ENCODE peak calls at places on chromosomes 7 and 10, in eight cellular contexts. U is AG04449; R is brain microvascular endothelial cell; M is spleen; L is effector memory CD4-positive, alpha-beta T cell; X is esophagus squamous epithelium; D is kidney epithelial cell; Z is central memory CD4-positive, alpha-beta T cell. S is an unnamed sample.

GRCh38 chr10:124236818-124237217 is 143.4 kb upstream of the CHST15 start:
- DNase-seq in D (no peak), Z (no peak), U (no peak), L (no peak), R (no peak), M (no peak), X (no peak), S (no peak)

GRCh38 chr7:116809636-116810266 is 52.6 kb upstream of the CAPZA2 start:
- DNase-seq in Z (peak), R (peak), M (no peak), U (no peak), L (no peak), X (no peak), D (peak), S (no peak)

GRCh38 chr10:75122505-75122904 is 11.0 kb downstream of the SAMD8 start:
- DNase-seq in Z (no peak), D (no peak), X (no peak), U (no peak), R (no peak), L (no peak), M (no peak), S (no peak)

GRCh38 chr10:13049774-13050420 is 48.4 kb upstream of the CCDC3 start:
- DNase-seq in Z (no peak), D (no peak), X (no peak), L (no peak), R (no peak), U (no peak), M (no peak), S (no peak)

GRCh38 chr7:157807510-157807909 is 470.7 kb downstream of the DNAJB6 start:
- DNase-seq in X (no peak), U (no peak), D (no peak), Z (no peak), L (no peak), R (peak), M (no peak), S (no peak)

GRCh38 chr7:40015790-40016296 is 65.8 kb downstream of the CDK13 start:
- DNase-seq in Z (no peak), U (no peak), M (no peak), L (no peak), X (no peak), D (peak), R (peak), S (no peak)

GRCh38 chr7:151308791-151309190 is 32.8 kb upstream of the NUB1 start:
- DNase-seq in Z (no peak), M (no peak), D (no peak), L (no peak), X (no peak), R (no peak), U (no peak), S (no peak)

GRCh38 chr7:39749177-39749576 is 125.8 kb downstream of the RALA start:
- DNase-seq in U (no peak), X (no peak), R (peak), D (no peak), Z (no peak), M (no peak), L (no peak), S (no peak)

GRCh38 chr7:68238204-68238805 is 1241.7 kb downstream of the TYW1 start:
- DNase-seq in R (no peak), U (no peak), Z (no peak), L (no peak), X (no peak), M (no peak), D (no peak), S (no peak)

GRCh38 chr7:85730016-85730415 is 543.2 kb upstream of the SEMA3D start:
- DNase-seq in Z (no peak), U (no peak), D (no peak), L (no peak), X (no peak), M (no peak), R (no peak), S (no peak)

GRCh38 chr7:65722361-65722792 is 150.5 kb upstream of the VKORC1L1 start:
- DNase-seq in M (peak), X (no peak), R (no peak), D (no peak), Z (peak), L (peak), U (no peak), S (peak)

GRCh38 chr7:1989049-1989860 is 243.5 kb downstream of the MAD1L1 start:
- DNase-seq in M (no peak), U (no peak), L (no peak), D (no peak), X (no peak), R (no peak), Z (no peak), S (no peak)

GRCh38 chr7:105480931-105481330 is 41.1 kb downstream of the PUS7 start:
- DNase-seq in X (no peak), R (no peak), Z (no peak), M (no peak), L (no peak), U (no peak), D (no peak), S (no peak)

GRCh38 chr7:55361560-55361959 is 3.6 kb upstream of the LANCL2 start:
- DNase-seq in Z (no peak), L (no peak), U (no peak), X (no peak), M (no peak), D (no peak), R (no peak), S (no peak)

GRCh38 chr7:152336754-152337368 is 98.9 kb downstream of the KMT2C start:
- DNase-seq in X (no peak), U (no peak), D (no peak), L (no peak), Z (peak), R (peak), M (no peak), S (no peak)

GRCh38 chr10:26486304-26486703 is 48.2 kb downstream of the APBB1IP start:
- DNase-seq in R (peak), L (no peak), Z (no peak), D (peak), U (peak), X (no peak), M (no peak), S (peak)

GRCh38 chr7:81235896-81236479 is 317.1 kb upstream of the SEMA3C start:
- DNase-seq in R (no peak), U (no peak), Z (no peak), D (no peak), M (no peak), X (no peak), L (no peak), S (no peak)

GRCh38 chr10:79994556-79994955 is 45.7 kb upstream of the SFTPD start:
- DNase-seq in U (no peak), M (no peak), X (no peak), D (no peak), Z (no peak), L (no peak), R (no peak), S (no peak)